ENCODE peak calls at places on chromosome 15, in eight cellular contexts. B is endothelial cell, Z is pancreas, K is GM20000, Y is AG09319, J is cardiac fibroblast, Q is astrocyte of the spinal cord, U is HFF-Myc. L is an unnamed sample.

GRCh38 chr15:44861439-44861910 is 95.0 kb upstream of the TERB2 start:
- DNase-seq in Q (no peak), B (no peak), J (no peak), Y (no peak), K (no peak), U (no peak), Z (peak), L (no peak)

GRCh38 chr15:52337961-52338535 is 42.4 kb upstream of the MYO5C start:
- DNase-seq in Q (no peak), Y (no peak), Z (no peak), J (no peak), K (no peak), U (no peak), B (no peak), L (no peak)

GRCh38 chr15:101092186-101092866 is 159.5 kb downstream of the CHSY1 start:
- DNase-seq in Y (no peak), J (peak), Z (no peak), Q (peak), U (no peak), K (no peak), B (no peak), L (no peak)

GRCh38 chr15:40809051-40809450 is 1.8 kb upstream of the DNAJC17 start:
- DNase-seq in Q (no peak), K (peak), J (no peak), B (no peak), Z (peak), U (no peak), Y (no peak), L (no peak)

GRCh38 chr15:74275957-74276356 is 39.8 kb downstream of the CCDC33 start:
- DNase-seq in J (no peak), U (no peak), Z (no peak), B (no peak), Y (no peak), K (no peak), Q (no peak), L (peak)

GRCh38 chr15:56815247-56815646 is 81.9 kb upstream of the ZNF280D start:
- DNase-seq in Y (no peak), U (no peak), J (peak), Z (no peak), B (no peak), K (no peak), Q (no peak), L (peak)

GRCh38 chr15:94080416-94080815 is 150.9 kb upstream of the MCTP2 start:
- DNase-seq in B (no peak), Z (no peak), U (peak), J (no peak), Y (peak), Q (peak), K (no peak), L (no peak)

GRCh38 chr15:74500401-74500800 is 39.4 kb upstream of the UBL7 start:
- DNase-seq in Q (no peak), Z (no peak), B (no peak), J (no peak), K (no peak), U (no peak), Y (no peak), L (no peak)

GRCh38 chr15:78790027-78790426 is 21.2 kb downstream of the ADAMTS7 start:
- DNase-seq in B (no peak), K (no peak), U (no peak), Q (no peak), Y (no peak), J (no peak), Z (no peak), L (no peak)
- TF ChIP-seq CTCF in B (no peak), K (no peak), U (no peak), Q (no peak), Y (no peak), J (no peak), Z (no peak), L (no peak)

GRCh38 chr15:59413577-59413976 is 24.4 kb upstream of the FAM81A start:
- DNase-seq in K (no peak), U (no peak), J (no peak), Z (no peak), Q (no peak), B (no peak), Y (no peak), L (no peak)
- TF ChIP-seq CTCF in K (no peak), U (no peak), J (no peak), Z (no peak), Q (no peak), B (no peak), Y (no peak), L (no peak)

GRCh38 chr15:89494006-89494405 is 2.4 kb downstream of the RHCG start:
- DNase-seq in Z (no peak), B (no peak), U (no peak), J (no peak), Q (no peak), Y (no peak), K (no peak), L (no peak)

GRCh38 chr15:89492934-89493631 is 3.3 kb downstream of the RHCG start:
- DNase-seq in Y (no peak), J (no peak), K (no peak), Q (no peak), B (no peak), U (no peak), Z (no peak), L (no peak)

GRCh38 chr15:89490081-89490480 is 6.3 kb downstream of the RHCG start:
- DNase-seq in Y (no peak), U (no peak), Q (no peak), B (no peak), J (no peak), Z (peak), K (no peak), L (no peak)

GRCh38 chr15:89490550-89491315 is 5.7 kb downstream of the RHCG start:
- DNase-seq in Y (no peak), Z (peak), K (no peak), U (no peak), J (no peak), B (no peak), Q (no peak), L (no peak)

GRCh38 chr15:89492111-89492641 is 4.2 kb downstream of the RHCG start:
- DNase-seq in J (no peak), B (peak), U (no peak), Z (no peak), Y (no peak), Q (no peak), K (no peak), L (peak)
- TF ChIP-seq CTCF in J (peak), B (peak), U (peak), Z (no peak), Y (peak), Q (peak), K (peak), L (peak)

GRCh38 chr15:43330780-43331086 is 360 bp upstream of the LCMT2 start:
- DNase-seq in J (no peak), K (no peak), B (no peak), Z (no peak), U (no peak), Q (no peak), Y (no peak), L (no peak)

GRCh38 chr15:43329960-43330779 is at the start of gene LCMT2:
- DNase-seq in B (peak), J (peak), U (peak), Q (peak), K (peak), Z (peak), Y (peak), L (peak)

GRCh38 chr15:43325039-43325438 is 5.3 kb downstream of the LCMT2 start:
- DNase-seq in J (no peak), U (no peak), B (no peak), Z (no peak), Q (no peak), Y (no peak), K (no peak), L (no peak)

DNA sequence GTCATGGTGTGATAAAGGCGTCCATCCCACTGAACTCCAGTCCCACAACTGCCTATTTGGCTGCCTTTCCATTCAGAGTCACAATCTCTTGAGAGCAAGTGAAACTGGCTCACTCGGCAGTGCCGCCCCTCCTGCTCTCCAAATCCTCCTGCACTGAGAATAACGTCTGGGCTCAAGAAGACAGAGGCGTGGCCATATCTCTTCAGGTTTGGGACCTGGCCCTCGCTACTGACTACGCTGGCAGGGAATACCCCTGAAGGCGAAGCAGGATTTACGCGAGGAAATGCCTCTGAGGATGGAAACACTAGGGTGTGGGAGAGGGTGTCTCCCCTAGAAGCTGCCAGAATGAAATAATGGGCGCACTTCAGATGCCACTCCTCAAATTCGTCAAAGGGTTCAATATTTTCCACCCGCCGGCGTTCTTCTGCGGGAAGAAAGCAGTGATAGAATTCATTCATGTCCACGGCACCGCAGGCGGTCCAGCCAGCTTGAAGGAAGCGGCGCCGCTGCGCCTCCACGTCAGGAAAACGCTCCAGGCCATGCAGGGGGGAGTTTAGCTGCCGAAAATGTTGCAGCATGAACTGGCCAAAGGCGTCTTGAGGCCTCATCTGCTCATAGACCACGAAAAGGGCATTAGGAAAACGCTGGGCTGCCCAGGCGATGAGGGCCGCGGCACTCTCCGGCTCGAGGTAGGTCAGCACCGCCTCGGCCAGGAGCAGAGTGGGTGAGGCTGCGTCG is 982 bp downstream of the LCMT2 start:
- DNase-seq in Q (peak), J (peak), U (no peak), Z (no peak), K (no peak), B (no peak), Y (no peak), L (no peak)
- TF ChIP-seq CTCF in Q (no peak), J (no peak), U (no peak), Z (no peak), K (no peak), B (no peak), Y (no peak), L (no peak)